ENCODE peak calls at places on chromosomes 16 and 17, in five cellular contexts. W is neural progenitor cell; O is effector memory CD4-positive, alpha-beta T cell; H is body of pancreas; U is left ventricle myocardium inferior. S is an unnamed sample.

GRCh38 chr16:1193143-1193824 is 31.8 kb downstream of the TPSG1 start:
- DNase-seq in W (no peak), O (no peak), H (peak; percentile 19), U (no peak), S (no peak)

GRCh38 chr17:76336756-76337412 is 16.8 kb downstream of the PRPSAP1 start:
- DNase-seq in W (peak; percentile 66), O (no peak), H (no peak), U (no peak), S (no peak)

GRCh38 chr16:67082891-67083290 is 26.9 kb upstream of the PHAF1 start:
- DNase-seq in W (no peak), O (no peak), H (no peak), U (no peak), S (no peak)

GRCh38 chr16:69003500-69003899 is 102.0 kb upstream of the HAS3 start:
- DNase-seq in W (peak; percentile 35), O (no peak), H (no peak), U (no peak), S (no peak)

GRCh38 chr16:1183235-1183907 is 30.5 kb downstream of the CACNA1H start:
- DNase-seq in W (peak; percentile 75), O (no peak), H (peak; percentile 46), U (peak; percentile 58), S (no peak)

GRCh38 chr16:4370570-4371480 is 823 bp upstream of the VASN start:
- DNase-seq in W (no peak), O (no peak), H (peak; percentile 65), U (peak; percentile 75), S (no peak)

GRCh38 chr17:14310101-14310500 is 9.2 kb downstream of the HS3ST3B1 start:
- DNase-seq in W (peak; percentile 32), O (no peak), H (no peak), U (no peak), S (no peak)

GRCh38 chr17:44552361-44552760 is 4.9 kb upstream of the FZD2 start:
- DNase-seq in W (no peak), O (no peak), H (no peak), U (no peak), S (no peak)

GRCh38 chr17:46158323-46159296 is 34.6 kb downstream of the KANSL1 start:
- DNase-seq in W (no peak), O (no peak), H (no peak), U (no peak), S (no peak)

GRCh38 chr17:82864721-82865240 is 25.0 kb upstream of the ZNF750 start:
- DNase-seq in W (no peak), O (no peak), H (no peak), U (no peak), S (no peak)

GRCh38 chr17:40559016-40559853 is 6.0 kb downstream of the CCR7 start:
- DNase-seq in W (no peak), O (no peak), H (no peak), U (no peak), S (no peak)

GRCh38 chr16:73189132-73189531 is 141.2 kb upstream of the ZFHX3 start:
- DNase-seq in W (no peak), O (no peak), H (no peak), U (no peak), S (no peak)

GRCh38 chr16:84878770-84879169 is 59.0 kb downstream of the CRISPLD2 start:
- DNase-seq in W (no peak), O (no peak), H (no peak), U (no peak), S (no peak)

GRCh38 chr16:57256601-57257395 is 11.7 kb downstream of the ARL2BP start:
- DNase-seq in W (no peak), O (no peak), H (no peak), U (no peak), S (no peak)

GRCh38 chr16:54454616-54455015 is 168.0 kb upstream of the IRX3 start:
- DNase-seq in W (no peak), O (no peak), H (no peak), U (no peak), S (no peak)

GRCh38 chr17:50635720-50636144 is 1.1 kb downstream of the ABCC3 start:
- DNase-seq in W (no peak), O (no peak), H (no peak), U (no peak), S (no peak)

GRCh38 chr16:12995721-12996372 is 94.4 kb downstream of the SHISA9 start:
- DNase-seq in W (no peak), O (no peak), H (no peak), U (no peak), S (no peak)

GRCh38 chr17:40021471-40021961 is 6.3 kb downstream of the CSF3 start:
- DNase-seq in W (no peak), O (no peak), H (no peak), U (no peak), S (peak; percentile 26)

GRCh38 chr17:5424909-5425308 is 4.9 kb downstream of the RPAIN start:
- DNase-seq in W (no peak), O (no peak), H (no peak), U (no peak), S (no peak)

GRCh38 chr16:12095275-12096161 is 119.0 kb downstream of the SNX29 start:
- DNase-seq in W (peak; percentile 85), O (peak; percentile 20), H (peak; percentile 60), U (peak; percentile 70), S (no peak)

GRCh38 chr17:83196088-83196765 is 116.8 kb downstream of the METRNL start:
- DNase-seq in W (no peak), O (no peak), H (no peak), U (peak; percentile 17), S (no peak)

GRCh38 chr16:3189869-3190268 is 1.9 kb downstream of the OR1F1 start:
- DNase-seq in W (peak; percentile 38), O (no peak), H (no peak), U (no peak), S (no peak)

GRCh38 chr16:3192476-3193019 is 4.5 kb downstream of the OR1F1 start:
- DNase-seq in W (no peak), O (no peak), H (no peak), U (no peak), S (no peak)

GRCh38 chr16:3188675-3188924 is 596 bp downstream of the OR1F1 start:
- DNase-seq in W (no peak), O (no peak), H (no peak), U (no peak), S (no peak)

GRCh38 chr16:3188925-3189825 is 1.2 kb downstream of the OR1F1 start:
- DNase-seq in W (peak; percentile 75), O (no peak), H (no peak), U (no peak), S (no peak)

DNA sequence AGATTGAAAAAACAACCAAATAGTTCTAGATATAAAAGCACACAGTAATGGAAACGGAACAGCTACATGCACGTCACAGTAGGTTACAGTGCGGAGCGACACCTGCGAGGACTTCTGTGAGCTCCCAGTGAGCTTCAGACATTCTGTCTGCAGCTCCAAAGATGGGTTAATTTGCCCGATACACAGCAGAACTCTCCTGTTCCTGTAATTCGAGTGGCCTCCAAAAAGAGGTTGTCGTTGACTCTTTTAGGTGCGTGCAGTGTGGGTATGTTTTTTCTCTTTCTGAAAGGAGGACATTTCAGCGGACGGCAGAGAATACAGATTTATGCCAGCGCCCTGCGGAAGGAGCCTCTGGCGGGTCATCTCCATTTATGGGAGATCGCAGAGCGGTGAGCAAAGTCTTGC is 2.9 kb downstream of the OR1F1 start:
- DNase-seq in W (peak; percentile 32), O (no peak), H (no peak), U (no peak), S (no peak)
- H3K27me3 ChIP-seq in W (peaks cover 87% of the 10 kb centered on the region), O (peaks cover 62% of the 10 kb centered on the region), H (peaks cover 4% of the 10 kb centered on the region), U (peaks cover 100% of the 10 kb centered on the region), S (peaks cover 34% of the 10 kb centered on the region)

DNA sequence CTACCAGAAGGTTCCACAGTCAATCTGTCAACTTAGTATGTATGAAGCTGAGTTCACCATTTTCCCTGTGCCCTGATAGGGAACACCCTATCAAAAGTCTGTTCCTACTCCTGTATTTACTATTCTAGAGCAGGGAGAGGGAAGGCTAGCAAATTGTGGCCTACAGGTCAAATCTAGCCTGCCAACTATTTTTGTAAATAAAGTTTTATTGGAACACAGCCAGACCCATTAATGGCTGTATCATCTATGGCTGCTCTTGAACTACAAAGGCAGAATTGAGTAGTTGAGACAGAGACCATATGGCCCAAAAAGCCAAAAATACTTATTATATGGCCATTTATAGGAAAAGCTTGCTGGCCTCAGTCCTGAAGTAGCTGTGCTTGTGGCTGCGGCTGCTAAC is 4.2 kb upstream of the ALDOC start:
- DNase-seq in W (no peak), O (no peak), H (no peak), U (no peak), S (no peak)
- H3K36me3 ChIP-seq in W (peaks cover 14% of the 10 kb centered on the region), O (peaks cover 6% of the 10 kb centered on the region), H (no peaks in the 10 kb centered on the region), U (no peaks in the 10 kb centered on the region), S (peaks cover 3% of the 10 kb centered on the region)

GRCh38 chr16:90046971-90047713 is 27.9 kb upstream of the DBNDD1 start:
- DNase-seq in W (peak; percentile 94), O (no peak), H (peak; percentile 81), U (peak; percentile 65), S (no peak)

GRCh38 chr16:90048347-90048722 is 28.8 kb downstream of the PRDM7 start:
- DNase-seq in W (no peak), O (no peak), H (no peak), U (no peak), S (no peak)

GRCh38 chr16:90048737-90049330 is 28.3 kb downstream of the PRDM7 start:
- DNase-seq in W (no peak), O (no peak), H (no peak), U (no peak), S (no peak)

GRCh38 chr16:90046122-90046970 is 27.1 kb upstream of the DBNDD1 start:
- DNase-seq in W (no peak), O (no peak), H (no peak), U (no peak), S (no peak)

DNA sequence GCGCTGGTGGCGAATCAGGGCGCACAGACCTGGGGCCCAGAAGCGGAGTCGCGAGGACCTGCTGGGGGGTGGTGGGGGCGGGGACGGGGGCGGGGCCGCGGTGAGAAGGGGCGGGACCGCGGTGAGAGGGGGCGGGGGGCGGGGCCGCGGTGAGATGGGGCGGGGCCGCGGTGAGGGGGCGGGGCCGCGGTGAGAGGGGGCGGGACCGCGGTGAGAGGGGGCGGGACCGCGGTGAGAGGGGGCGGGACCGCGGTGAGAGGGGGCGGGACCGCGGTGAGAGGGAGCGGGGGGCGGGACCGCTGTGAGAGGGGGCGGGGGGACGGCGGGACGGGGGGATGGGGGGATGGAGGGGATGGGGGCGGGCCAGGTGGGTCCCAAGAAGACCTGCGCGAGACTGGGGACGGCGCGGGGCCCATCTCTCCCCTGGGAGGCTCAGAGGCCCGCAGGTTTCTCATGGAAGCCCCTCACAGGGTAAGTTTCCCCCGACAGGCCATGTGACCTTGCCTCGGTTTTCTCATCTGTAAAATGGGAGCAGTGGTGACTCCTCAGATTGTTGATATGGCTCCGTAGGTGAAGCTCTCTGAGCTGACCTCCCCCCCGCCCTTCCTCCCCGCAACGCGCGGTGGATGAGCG is 28.6 kb upstream of the DBNDD1 start:
- DNase-seq in W (no peak), O (no peak), H (no peak), U (no peak), S (no peak)
- H3K4me3 ChIP-seq in W (peak overlapping the region; percentile 46), O (peak overlapping the region; percentile 42), H (peak overlapping the region; percentile 33), U (peak overlapping the region; percentile 58), S (peak overlapping the region; percentile 27)

DNA sequence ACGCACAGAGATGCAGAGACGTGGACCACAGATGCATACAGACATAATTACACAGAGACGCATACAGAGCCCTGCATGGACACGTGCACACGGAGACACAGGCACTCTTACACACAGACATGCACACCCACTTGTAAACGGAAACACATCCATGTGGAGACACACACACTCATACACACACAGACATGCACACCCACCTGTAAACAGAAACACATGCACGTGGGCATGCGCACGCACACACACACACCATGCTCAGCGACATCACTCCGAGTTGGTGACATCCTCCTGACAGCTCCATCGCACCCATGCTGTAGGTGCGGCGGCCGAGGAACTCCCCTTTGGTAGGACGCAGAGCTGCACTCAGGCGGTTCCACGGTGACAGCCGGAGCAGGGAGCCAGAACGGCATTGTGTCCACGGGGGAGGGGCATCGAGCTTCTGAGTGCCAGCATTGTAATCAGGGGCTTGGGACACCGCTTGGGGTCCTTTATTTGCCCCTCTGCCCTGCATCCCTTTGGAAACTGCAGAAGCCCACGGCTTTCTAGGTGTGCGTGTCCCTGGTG is 233.5 kb downstream of the RBFOX3 start:
- DNase-seq in W (peak; percentile 56), O (no peak), H (no peak), U (no peak), S (no peak)
- H3K27me3 ChIP-seq in W (no peaks in the 10 kb centered on the region), O (peaks cover 3% of the 10 kb centered on the region), H (no peaks in the 10 kb centered on the region), U (peaks cover 96% of the 10 kb centered on the region), S (peaks cover 19% of the 10 kb centered on the region)